ENCODE peak calls at places on chromosomes 5 and 9, in seven cellular contexts. K is thyroid gland, C is BJ, Y is body of pancreas, G is stomach, L is adipocyte, U is SJCRH30. E is an unnamed sample.
A peak's percentile ranks its signal among the peaks of the same experiment; 100 is the strongest.

GRCh38 chr9:36987409-36987808 is 46.7 kb downstream of the PAX5 start:
- DNase-seq in K (no peak), C (no peak), Y (no peak), G (no peak), L (no peak), U (no peak), E (no peak)

GRCh38 chr9:4465910-4466309 is 24.4 kb upstream of the SLC1A1 start:
- DNase-seq in K (no peak), C (no peak), Y (no peak), G (no peak), L (no peak), U (no peak), E (no peak)

GRCh38 chr5:56070795-56071539 is 76.2 kb upstream of the IL6ST start:
- DNase-seq in K (no peak), C (no peak), Y (no peak), G (no peak), L (peak; percentile 13), U (no peak), E (no peak)

GRCh38 chr9:134600431-134600830 is 41.2 kb upstream of the COL5A1 start:
- DNase-seq in K (no peak), C (no peak), Y (no peak), G (no peak), L (no peak), U (no peak), E (no peak)

GRCh38 chr5:122236270-122236669 is 75.8 kb upstream of the SNCAIP start:
- DNase-seq in K (no peak), C (no peak), Y (no peak), G (no peak), L (no peak), U (no peak), E (no peak)

GRCh38 chr9:89606049-89606481 is 1.3 kb downstream of the GADD45G start:
- DNase-seq in K (peak; percentile 88), C (no peak), Y (peak; percentile 87), G (peak; percentile 86), L (peak; percentile 79), U (peak; percentile 80), E (no peak)

GRCh38 chr5:134020188-134020587 is 15.4 kb upstream of the VDAC1 start:
- DNase-seq in K (no peak), C (no peak), Y (peak; percentile 43), G (peak; percentile 78), L (no peak), U (no peak), E (no peak)

GRCh38 chr5:80160242-80160641 is 95.6 kb downstream of the SERINC5 start:
- DNase-seq in K (no peak), C (no peak), Y (no peak), G (no peak), L (no peak), U (no peak), E (no peak)

GRCh38 chr9:112332977-112333638 is at the start of gene PTBP3:
- DNase-seq in K (peak; percentile 88), C (no peak), Y (peak; percentile 86), G (peak; percentile 89), L (peak; percentile 81), U (peak; percentile 85), E (no peak)

GRCh38 chr9:130073373-130073772 is 19.7 kb downstream of the GPR107 start:
- DNase-seq in K (no peak), C (no peak), Y (no peak), G (no peak), L (peak; percentile 82), U (no peak), E (no peak)

GRCh38 chr5:117188207-117188606 is 613.6 kb upstream of the SEMA6A start:
- DNase-seq in K (no peak), C (no peak), Y (no peak), G (no peak), L (no peak), U (peak; percentile 13), E (no peak)

GRCh38 chr5:123036391-123037103 is at the start of gene PPIC:
- DNase-seq in K (peak; percentile 92), C (peak; percentile 44), Y (peak; percentile 94), G (peak; percentile 89), L (peak; percentile 91), U (peak; percentile 88), E (no peak)

GRCh38 chr9:71647094-71647591 is 121.2 kb downstream of the CEMIP2 start:
- DNase-seq in K (peak; percentile 18), C (no peak), Y (peak; percentile 51), G (peak; percentile 63), L (peak; percentile 70), U (peak; percentile 73), E (peak; percentile 58)

GRCh38 chr9:93098236-93098946 is 2.4 kb downstream of the CARD19 start:
- DNase-seq in K (peak; percentile 78), C (peak; percentile 84), Y (peak; percentile 78), G (peak; percentile 85), L (peak; percentile 97), U (peak; percentile 88), E (peak; percentile 97)

GRCh38 chr9:124394167-124394566 is 21.1 kb downstream of the PSMB7 start:
- DNase-seq in K (no peak), C (no peak), Y (no peak), G (no peak), L (no peak), U (no peak), E (no peak)

GRCh38 chr5:36861820-36862219 is 14.7 kb upstream of the NIPBL start:
- DNase-seq in K (no peak), C (no peak), Y (no peak), G (no peak), L (no peak), U (no peak), E (no peak)

GRCh38 chr5:10745133-10745532 is 15.9 kb downstream of the DAP start:
- DNase-seq in K (no peak), C (no peak), Y (no peak), G (no peak), L (no peak), U (no peak), E (no peak)

GRCh38 chr9:107274953-107275422 is 8.1 kb upstream of the RAD23B start:
- DNase-seq in K (no peak), C (peak; percentile 97), Y (no peak), G (no peak), L (peak; percentile 99), U (peak; percentile 64), E (peak; percentile 99)

GRCh38 chr9:26746357-26747072 is 146.1 kb downstream of the CAAP1 start:
- DNase-seq in K (no peak), C (no peak), Y (no peak), G (no peak), L (peak; percentile 5), U (no peak), E (no peak)

GRCh38 chr9:115923903-115924668 is 229.5 kb upstream of the PAPPA start:
- DNase-seq in K (no peak), C (peak; percentile 82), Y (no peak), G (no peak), L (peak; percentile 86), U (peak; percentile 33), E (peak; percentile 44)

DNA sequence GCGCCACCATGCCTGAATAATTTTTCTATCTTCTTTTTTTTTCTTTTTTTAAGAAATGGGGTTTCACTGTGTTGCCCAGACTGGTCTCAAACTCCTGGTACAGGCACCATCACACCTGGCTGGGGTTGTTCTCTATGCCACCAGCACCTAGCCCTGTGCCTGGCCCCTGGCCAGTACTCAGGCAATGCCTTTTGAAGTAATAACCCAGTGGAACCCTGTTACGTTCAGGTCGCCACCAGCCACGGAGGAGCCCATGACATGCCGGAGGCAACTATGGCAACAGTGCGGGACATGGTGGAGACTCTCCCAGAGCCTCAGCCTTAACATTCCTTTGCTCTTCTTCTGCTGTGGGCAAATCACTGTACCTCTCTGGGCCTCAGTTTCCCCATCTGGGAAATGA is 14.1 kb downstream of the COL15A1 start:
- DNase-seq in K (no peak), C (no peak), Y (no peak), G (no peak), L (no peak), U (no peak), E (no peak)
- H3K4me3 ChIP-seq in K (no peak overlapping the region), C (no peak overlapping the region), Y (no peak overlapping the region), G (no peak overlapping the region), L (no peak overlapping the region), U (no peak overlapping the region), E (no peak overlapping the region)

DNA sequence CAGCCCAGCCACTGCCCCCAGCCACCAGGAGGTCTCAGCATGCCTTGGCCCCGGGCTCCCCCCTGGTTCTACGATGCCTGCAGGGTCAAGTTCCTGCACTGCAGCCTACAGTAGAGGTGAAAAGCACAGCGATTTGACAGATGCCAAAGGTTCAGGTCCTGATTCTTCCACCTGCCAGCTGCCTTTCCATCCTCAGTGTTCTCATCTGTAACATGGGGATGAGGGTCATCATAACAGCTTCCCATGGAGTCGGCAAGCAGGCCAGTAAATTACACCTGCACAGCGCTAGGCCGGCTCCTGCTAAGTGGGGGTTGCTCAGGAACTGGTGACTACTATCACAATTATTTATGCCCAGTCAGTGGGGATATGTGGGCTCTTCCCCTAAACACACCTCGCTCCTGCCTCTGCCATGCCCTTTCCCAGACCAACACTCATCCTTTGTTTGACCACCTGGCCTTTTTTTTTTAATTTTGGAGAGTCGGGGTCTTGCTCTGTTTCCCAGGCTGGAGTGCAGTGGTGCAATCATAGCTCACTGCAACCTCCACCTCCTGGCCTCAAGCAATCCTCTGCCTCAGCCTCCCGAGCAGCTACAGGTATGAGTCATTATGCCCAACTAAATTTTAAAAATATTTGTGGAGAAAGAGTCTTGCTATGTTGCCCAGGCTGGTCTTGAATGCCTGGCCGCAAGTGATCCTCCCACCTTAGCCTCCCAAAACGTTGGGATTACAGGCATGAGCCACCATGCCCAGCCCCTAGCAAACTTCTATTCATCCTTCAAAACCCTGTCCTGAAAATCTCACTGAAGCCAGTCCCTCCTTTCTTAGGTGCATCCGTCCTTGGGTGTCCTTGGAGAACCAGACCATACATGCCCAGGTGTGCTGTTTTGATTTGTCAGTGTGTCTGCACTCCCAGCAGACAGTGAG is 6.4 kb downstream of the ENG start:
- DNase-seq in K (no peak), C (no peak), Y (no peak), G (no peak), L (no peak), U (no peak), E (no peak)
- H3K4me3 ChIP-seq in K (no peak overlapping the region), C (no peak overlapping the region), Y (no peak overlapping the region), G (no peak overlapping the region), L (no peak overlapping the region), U (no peak overlapping the region), E (no peak overlapping the region)

GRCh38 chr5:141817631-141818030 is 60.6 kb downstream of the PCDH1 start:
- DNase-seq in K (no peak), C (no peak), Y (no peak), G (no peak), L (no peak), U (no peak), E (no peak)

GRCh38 chr5:141815051-141815795 is 63.0 kb downstream of the PCDH1 start:
- DNase-seq in K (no peak), C (no peak), Y (no peak), G (no peak), L (no peak), U (no peak), E (no peak)

GRCh38 chr5:141814064-141814982 is 63.9 kb downstream of the PCDH1 start:
- DNase-seq in K (peak; percentile 53), C (no peak), Y (peak; percentile 76), G (peak; percentile 68), L (peak; percentile 26), U (peak; percentile 40), E (no peak)

GRCh38 chr5:141815796-141816180 is 62.4 kb downstream of the PCDH1 start:
- DNase-seq in K (no peak), C (no peak), Y (no peak), G (no peak), L (no peak), U (no peak), E (no peak)

GRCh38 chr5:141816598-141817399 is 61.4 kb downstream of the PCDH1 start:
- DNase-seq in K (no peak), C (no peak), Y (no peak), G (no peak), L (no peak), U (no peak), E (no peak)
- H3K4me3 ChIP-seq in K (no peak overlapping the region), C (no peak overlapping the region), Y (no peak overlapping the region), G (no peak overlapping the region), L (no peak overlapping the region), U (no peak overlapping the region), E (no peak overlapping the region)

GRCh38 chr9:34651286-34651685 is 699 bp upstream of the IL11RA start:
- DNase-seq in K (peak; percentile 63), C (no peak), Y (peak; percentile 66), G (peak; percentile 71), L (peak; percentile 52), U (no peak), E (peak; percentile 19)
- H3K4me3 ChIP-seq in K (peak overlapping the region; percentile 29), C (peak overlapping the region; percentile 47), Y (no peak overlapping the region), G (peak overlapping the region; percentile 26), L (peak overlapping the region; percentile 81), U (peak overlapping the region; percentile 54), E (peak overlapping the region; percentile 45)

E was measured in skeletal muscle cell.